ENCODE peak calls at places on chromosome 20, in eight cellular contexts. One of them, this sample, is unnamed.

GRCh38 chr20:52049001-52049731 is 142.4 kb downstream of the ZFP64 start:
- DNase-seq in heart right ventricle: no peak
- DNase-seq in right lobe of liver: no peak
- DNase-seq in fibroblast of lung: peak; percentile 33
- DNase-seq in fibroblast of the aortic adventitia: peak; percentile 37
- DNase-seq in fibroblast of mammary gland: peak; percentile 18
- DNase-seq in hepatocyte: peak; percentile 12
- DNase-seq in neural progenitor cell: peak; percentile 81
- DNase-seq in this sample: peak; percentile 58

GRCh38 chr20:6519556-6519955 is 247.9 kb upstream of the BMP2 start:
- DNase-seq in heart right ventricle: no peak
- DNase-seq in neural progenitor cell: no peak
- DNase-seq in fibroblast of lung: peak; percentile 86
- DNase-seq in hepatocyte: no peak
- DNase-seq in fibroblast of mammary gland: peak; percentile 75
- DNase-seq in right lobe of liver: no peak
- DNase-seq in fibroblast of the aortic adventitia: peak; percentile 11
- DNase-seq in this sample: peak; percentile 84

GRCh38 chr20:17735206-17735804 is 35.5 kb downstream of the BANF2 start:
- DNase-seq in fibroblast of mammary gland: no peak
- DNase-seq in fibroblast of lung: peak; percentile 61
- DNase-seq in heart right ventricle: no peak
- DNase-seq in right lobe of liver: no peak
- DNase-seq in neural progenitor cell: no peak
- DNase-seq in hepatocyte: peak; percentile 36
- DNase-seq in fibroblast of the aortic adventitia: peak; percentile 22
- DNase-seq in this sample: peak; percentile 64

GRCh38 chr20:61758556-61759200 is 307.0 kb downstream of the TAF4 start:
- DNase-seq in fibroblast of lung: no peak
- DNase-seq in fibroblast of the aortic adventitia: no peak
- DNase-seq in heart right ventricle: no peak
- DNase-seq in neural progenitor cell: no peak
- DNase-seq in right lobe of liver: no peak
- DNase-seq in hepatocyte: no peak
- DNase-seq in fibroblast of mammary gland: no peak
- DNase-seq in this sample: no peak

GRCh38 chr20:4512891-4513550 is 208.7 kb upstream of the PRND start:
- DNase-seq in fibroblast of lung: peak; percentile 91
- DNase-seq in hepatocyte: peak; percentile 37
- DNase-seq in fibroblast of the aortic adventitia: peak; percentile 91
- DNase-seq in heart right ventricle: no peak
- DNase-seq in right lobe of liver: no peak
- DNase-seq in fibroblast of mammary gland: peak; percentile 95
- DNase-seq in neural progenitor cell: no peak
- DNase-seq in this sample: peak; percentile 97

GRCh38 chr20:4883546-4883945 is 117.8 kb downstream of the SLC23A2 start:
- DNase-seq in fibroblast of mammary gland: no peak
- DNase-seq in fibroblast of lung: no peak
- DNase-seq in neural progenitor cell: no peak
- DNase-seq in heart right ventricle: no peak
- DNase-seq in right lobe of liver: no peak
- DNase-seq in fibroblast of the aortic adventitia: no peak
- DNase-seq in hepatocyte: no peak
- DNase-seq in this sample: no peak

GRCh38 chr20:14877616-14878015 is 540.2 kb upstream of the FLRT3 start:
- DNase-seq in fibroblast of lung: no peak
- DNase-seq in fibroblast of mammary gland: peak; percentile 12
- DNase-seq in heart right ventricle: no peak
- DNase-seq in neural progenitor cell: no peak
- DNase-seq in fibroblast of the aortic adventitia: no peak
- DNase-seq in hepatocyte: no peak
- DNase-seq in right lobe of liver: no peak
- DNase-seq in this sample: no peak

GRCh38 chr20:4091332-4092135 is 76.2 kb upstream of the RNF24 start:
- DNase-seq in right lobe of liver: peak; percentile 58
- DNase-seq in fibroblast of mammary gland: peak; percentile 92
- DNase-seq in fibroblast of lung: peak; percentile 73
- DNase-seq in neural progenitor cell: peak; percentile 77
- DNase-seq in heart right ventricle: peak; percentile 51
- DNase-seq in fibroblast of the aortic adventitia: peak; percentile 66
- DNase-seq in hepatocyte: peak; percentile 74
- DNase-seq in this sample: peak; percentile 89

GRCh38 chr20:40633123-40633850 is 55.7 kb downstream of the MAFB start:
- DNase-seq in fibroblast of the aortic adventitia: no peak
- DNase-seq in right lobe of liver: no peak
- DNase-seq in fibroblast of lung: no peak
- DNase-seq in neural progenitor cell: no peak
- DNase-seq in fibroblast of mammary gland: no peak
- DNase-seq in heart right ventricle: no peak
- DNase-seq in hepatocyte: no peak
- DNase-seq in this sample: no peak

GRCh38 chr20:53438368-53438767 is 155.3 kb downstream of the ZNF217 start:
- DNase-seq in fibroblast of lung: no peak
- DNase-seq in right lobe of liver: no peak
- DNase-seq in fibroblast of mammary gland: no peak
- DNase-seq in neural progenitor cell: no peak
- DNase-seq in fibroblast of the aortic adventitia: no peak
- DNase-seq in heart right ventricle: no peak
- DNase-seq in hepatocyte: no peak
- DNase-seq in this sample: no peak

GRCh38 chr20:47558699-47559098 is 57.0 kb downstream of the NCOA3 start:
- DNase-seq in right lobe of liver: no peak
- DNase-seq in fibroblast of mammary gland: no peak
- DNase-seq in heart right ventricle: no peak
- DNase-seq in fibroblast of lung: no peak
- DNase-seq in fibroblast of the aortic adventitia: peak; percentile 48
- DNase-seq in neural progenitor cell: no peak
- DNase-seq in hepatocyte: no peak
- DNase-seq in this sample: no peak

GRCh38 chr20:41047975-41048305 is 19.3 kb downstream of the TOP1 start:
- DNase-seq in fibroblast of lung: peak; percentile 51
- DNase-seq in right lobe of liver: no peak
- DNase-seq in fibroblast of the aortic adventitia: peak; percentile 62
- DNase-seq in neural progenitor cell: no peak
- DNase-seq in heart right ventricle: no peak
- DNase-seq in hepatocyte: no peak
- DNase-seq in fibroblast of mammary gland: peak; percentile 58
- DNase-seq in this sample: peak; percentile 47

GRCh38 chr20:47274449-47275108 is 81.9 kb downstream of the ZMYND8 start:
- DNase-seq in fibroblast of mammary gland: peak; percentile 98
- DNase-seq in hepatocyte: peak; percentile 58
- DNase-seq in fibroblast of the aortic adventitia: peak; percentile 95
- DNase-seq in neural progenitor cell: no peak
- DNase-seq in right lobe of liver: no peak
- DNase-seq in heart right ventricle: no peak
- DNase-seq in fibroblast of lung: peak; percentile 98
- DNase-seq in this sample: peak; percentile 94

GRCh38 chr20:57160985-57161384 is 105.5 kb downstream of the BMP7 start:
- DNase-seq in fibroblast of the aortic adventitia: no peak
- DNase-seq in heart right ventricle: no peak
- DNase-seq in fibroblast of mammary gland: no peak
- DNase-seq in fibroblast of lung: no peak
- DNase-seq in neural progenitor cell: no peak
- DNase-seq in hepatocyte: no peak
- DNase-seq in right lobe of liver: no peak
- DNase-seq in this sample: no peak

GRCh38 chr20:6892729-6893128 is 125.2 kb downstream of the BMP2 start:
- DNase-seq in neural progenitor cell: no peak
- DNase-seq in fibroblast of mammary gland: no peak
- DNase-seq in fibroblast of the aortic adventitia: no peak
- DNase-seq in hepatocyte: no peak
- DNase-seq in heart right ventricle: no peak
- DNase-seq in right lobe of liver: no peak
- DNase-seq in fibroblast of lung: no peak
- DNase-seq in this sample: no peak

GRCh38 chr20:4111440-4112411 is 96.4 kb upstream of the RNF24 start:
- DNase-seq in fibroblast of the aortic adventitia: no peak
- DNase-seq in hepatocyte: no peak
- DNase-seq in heart right ventricle: no peak
- DNase-seq in neural progenitor cell: no peak
- DNase-seq in fibroblast of mammary gland: no peak
- DNase-seq in fibroblast of lung: no peak
- DNase-seq in right lobe of liver: no peak
- DNase-seq in this sample: no peak

GRCh38 chr20:49854190-49854875 is 41.7 kb downstream of the SLC9A8 start:
- DNase-seq in fibroblast of the aortic adventitia: no peak
- DNase-seq in neural progenitor cell: no peak
- DNase-seq in right lobe of liver: no peak
- DNase-seq in fibroblast of mammary gland: no peak
- DNase-seq in hepatocyte: no peak
- DNase-seq in heart right ventricle: no peak
- DNase-seq in fibroblast of lung: no peak
- DNase-seq in this sample: no peak

GRCh38 chr20:46349742-46350056 is 41.4 kb upstream of the CDH22 start:
- DNase-seq in hepatocyte: peak; percentile 31
- DNase-seq in heart right ventricle: no peak
- DNase-seq in right lobe of liver: no peak
- DNase-seq in fibroblast of lung: no peak
- DNase-seq in neural progenitor cell: no peak
- DNase-seq in fibroblast of the aortic adventitia: no peak
- DNase-seq in fibroblast of mammary gland: no peak
- DNase-seq in this sample: no peak

GRCh38 chr20:39049148-39049547 is 87.0 kb downstream of the DHX35 start:
- DNase-seq in fibroblast of the aortic adventitia: no peak
- DNase-seq in hepatocyte: no peak
- DNase-seq in fibroblast of lung: no peak
- DNase-seq in neural progenitor cell: no peak
- DNase-seq in fibroblast of mammary gland: no peak
- DNase-seq in right lobe of liver: no peak
- DNase-seq in heart right ventricle: no peak
- DNase-seq in this sample: no peak

GRCh38 chr20:42714298-42715141 is 475.2 kb downstream of the PTPRT start:
- DNase-seq in heart right ventricle: no peak
- DNase-seq in hepatocyte: no peak
- DNase-seq in neural progenitor cell: no peak
- DNase-seq in fibroblast of the aortic adventitia: no peak
- DNase-seq in right lobe of liver: no peak
- DNase-seq in fibroblast of mammary gland: no peak
- DNase-seq in fibroblast of lung: no peak
- DNase-seq in this sample: peak; percentile 0

GRCh38 chr20:40689100-40689942 is at the start of gene MAFB:
- DNase-seq in hepatocyte: peak; percentile 96
- DNase-seq in fibroblast of the aortic adventitia: peak; percentile 79
- DNase-seq in right lobe of liver: peak; percentile 95
- DNase-seq in fibroblast of mammary gland: peak; percentile 82
- DNase-seq in neural progenitor cell: peak; percentile 96
- DNase-seq in heart right ventricle: peak; percentile 91
- DNase-seq in fibroblast of lung: peak; percentile 94
- DNase-seq in this sample: peak; percentile 96

GRCh38 chr20:8139899-8140298 is 7.8 kb downstream of the PLCB1 start:
- DNase-seq in heart right ventricle: no peak
- DNase-seq in fibroblast of lung: no peak
- DNase-seq in fibroblast of mammary gland: no peak
- DNase-seq in neural progenitor cell: no peak
- DNase-seq in hepatocyte: no peak
- DNase-seq in right lobe of liver: no peak
- DNase-seq in fibroblast of the aortic adventitia: no peak
- DNase-seq in this sample: no peak

GRCh38 chr20:41617059-41617921 is 887 bp downstream of the CHD6 start:
- DNase-seq in fibroblast of mammary gland: peak; percentile 39
- DNase-seq in fibroblast of the aortic adventitia: peak; percentile 49
- DNase-seq in neural progenitor cell: peak; percentile 69
- DNase-seq in hepatocyte: peak; percentile 58
- DNase-seq in heart right ventricle: peak; percentile 37
- DNase-seq in fibroblast of lung: peak; percentile 47
- DNase-seq in right lobe of liver: peak; percentile 53
- DNase-seq in this sample: peak; percentile 49

GRCh38 chr20:60056345-60057122 is 98.3 kb downstream of the CDH26 start:
- DNase-seq in neural progenitor cell: no peak
- DNase-seq in fibroblast of the aortic adventitia: no peak
- DNase-seq in heart right ventricle: no peak
- DNase-seq in right lobe of liver: no peak
- DNase-seq in hepatocyte: no peak
- DNase-seq in fibroblast of lung: no peak
- DNase-seq in fibroblast of mammary gland: no peak
- DNase-seq in this sample: no peak
- H3K4me3 ChIP-seq in neural progenitor cell: no peak overlapping the region
- H3K4me3 ChIP-seq in fibroblast of the aortic adventitia: no peak overlapping the region
- H3K4me3 ChIP-seq in heart right ventricle: peak overlapping the region; percentile 8
- H3K4me3 ChIP-seq in right lobe of liver: no peak overlapping the region
- H3K4me3 ChIP-seq in hepatocyte: no peak overlapping the region
- H3K4me3 ChIP-seq in fibroblast of lung: no peak overlapping the region
- H3K4me3 ChIP-seq in fibroblast of mammary gland: no peak overlapping the region
- H3K4me3 ChIP-seq in this sample: no peak overlapping the region

GRCh38 chr20:33674294-33675126 is at the start of gene NECAB3:
- DNase-seq in neural progenitor cell: peak; percentile 94
- DNase-seq in right lobe of liver: peak; percentile 87
- DNase-seq in hepatocyte: peak; percentile 96
- DNase-seq in heart right ventricle: peak; percentile 83
- DNase-seq in fibroblast of the aortic adventitia: peak; percentile 56
- DNase-seq in fibroblast of lung: peak; percentile 65
- DNase-seq in fibroblast of mammary gland: peak; percentile 60
- DNase-seq in this sample: peak; percentile 71
- TF ChIP-seq CTCF in neural progenitor cell: no peak
- TF ChIP-seq CTCF in right lobe of liver: no peak
- TF ChIP-seq CTCF in hepatocyte: no peak
- TF ChIP-seq CTCF in heart right ventricle: no peak
- TF ChIP-seq CTCF in fibroblast of the aortic adventitia: no peak
- TF ChIP-seq CTCF in fibroblast of lung: no peak
- TF ChIP-seq CTCF in fibroblast of mammary gland: no peak
- TF ChIP-seq CTCF in this sample: no peak

GRCh38 chr20:64167676-64168075 is 3.4 kb downstream of the MYT1 start:
- DNase-seq in fibroblast of the aortic adventitia: no peak
- DNase-seq in fibroblast of mammary gland: no peak
- DNase-seq in heart right ventricle: no peak
- DNase-seq in hepatocyte: no peak
- DNase-seq in fibroblast of lung: no peak
- DNase-seq in neural progenitor cell: no peak
- DNase-seq in right lobe of liver: no peak
- DNase-seq in this sample: no peak
- H3K4me3 ChIP-seq in fibroblast of the aortic adventitia: no peak overlapping the region
- H3K4me3 ChIP-seq in fibroblast of mammary gland: no peak overlapping the region
- H3K4me3 ChIP-seq in heart right ventricle: no peak overlapping the region
- H3K4me3 ChIP-seq in hepatocyte: no peak overlapping the region
- H3K4me3 ChIP-seq in fibroblast of lung: no peak overlapping the region
- H3K4me3 ChIP-seq in neural progenitor cell: no peak overlapping the region
- H3K4me3 ChIP-seq in right lobe of liver: no peak overlapping the region
- H3K4me3 ChIP-seq in this sample: no peak overlapping the region

GRCh38 chr20:858011-858410 is 24.5 kb downstream of the FAM110A start:
- DNase-seq in fibroblast of mammary gland: no peak
- DNase-seq in fibroblast of lung: no peak
- DNase-seq in right lobe of liver: no peak
- DNase-seq in heart right ventricle: no peak
- DNase-seq in neural progenitor cell: no peak
- DNase-seq in hepatocyte: no peak
- DNase-seq in fibroblast of the aortic adventitia: no peak
- DNase-seq in this sample: no peak

GRCh38 chr20:855466-856360 is 22.2 kb downstream of the FAM110A start:
- DNase-seq in fibroblast of the aortic adventitia: no peak
- DNase-seq in fibroblast of mammary gland: no peak
- DNase-seq in fibroblast of lung: no peak
- DNase-seq in neural progenitor cell: no peak
- DNase-seq in right lobe of liver: no peak
- DNase-seq in hepatocyte: no peak
- DNase-seq in heart right ventricle: no peak
- DNase-seq in this sample: no peak

GRCh38 chr20:856361-856775 is 22.9 kb downstream of the FAM110A start:
- DNase-seq in right lobe of liver: no peak
- DNase-seq in fibroblast of the aortic adventitia: peak; percentile 70
- DNase-seq in neural progenitor cell: no peak
- DNase-seq in fibroblast of lung: peak; percentile 51
- DNase-seq in fibroblast of mammary gland: peak; percentile 68
- DNase-seq in heart right ventricle: no peak
- DNase-seq in hepatocyte: no peak
- DNase-seq in this sample: peak; percentile 18

GRCh38 chr20:860891-861290 is 27.4 kb downstream of the FAM110A start:
- DNase-seq in fibroblast of mammary gland: no peak
- DNase-seq in hepatocyte: no peak
- DNase-seq in neural progenitor cell: no peak
- DNase-seq in right lobe of liver: no peak
- DNase-seq in heart right ventricle: no peak
- DNase-seq in fibroblast of lung: no peak
- DNase-seq in fibroblast of the aortic adventitia: no peak
- DNase-seq in this sample: no peak

GRCh38 chr20:859661-860294 is 26.3 kb downstream of the FAM110A start:
- DNase-seq in heart right ventricle: no peak
- DNase-seq in right lobe of liver: no peak
- DNase-seq in fibroblast of the aortic adventitia: no peak
- DNase-seq in fibroblast of lung: no peak
- DNase-seq in fibroblast of mammary gland: peak; percentile 3
- DNase-seq in hepatocyte: no peak
- DNase-seq in neural progenitor cell: no peak
- DNase-seq in this sample: peak; percentile 4
- TF ChIP-seq CTCF in heart right ventricle: peak; percentile 16
- TF ChIP-seq CTCF in right lobe of liver: no peak
- TF ChIP-seq CTCF in fibroblast of the aortic adventitia: peak; percentile 29
- TF ChIP-seq CTCF in fibroblast of lung: no peak
- TF ChIP-seq CTCF in fibroblast of mammary gland: peak; percentile 6
- TF ChIP-seq CTCF in hepatocyte: no peak
- TF ChIP-seq CTCF in neural progenitor cell: no peak
- TF ChIP-seq CTCF in this sample: peak; percentile 17

This sample was measured in choroid plexus epithelial cell.